ENCODE peak calls at places on chromosomes 5 and 9, in five cellular contexts. B is neuronal stem cell, C is IMR-90, U is hepatocyte, Y is colonic mucosa. V is an unnamed sample. For H3K4me1, the result is how much of the 10 kb centered on the place peaks cover.

GRCh38 chr5:16842916-16843315 is 93.2 kb downstream of the MYO10 start:
- DNase-seq in B (no peak), C (no peak), U (peak), Y (no peak), V (no peak)

GRCh38 chr5:58466939-58467338 is 7.1 kb upstream of the PLK2 start:
- DNase-seq in B (no peak), C (peak), U (peak), Y (no peak), V (no peak)

GRCh38 chr9:127981559-127982121 is 851 bp upstream of the EEIG1 start:
- DNase-seq in B (no peak), C (no peak), U (peak), Y (no peak), V (no peak)

GRCh38 chr5:4518924-4519660 is 621.0 kb upstream of the ADAMTS16 start:
- DNase-seq in B (no peak), C (no peak), U (no peak), Y (no peak), V (no peak)

GRCh38 chr9:99451121-99451606 is 229.1 kb downstream of the SEC61B start:
- DNase-seq in B (no peak), C (no peak), U (no peak), Y (no peak), V (no peak)

GRCh38 chr9:19828586-19828985 is 39.7 kb upstream of the SLC24A2 start:
- DNase-seq in B (no peak), C (no peak), U (no peak), Y (no peak), V (no peak)

GRCh38 chr9:93093081-93093448 is 3.0 kb upstream of the CARD19 start:
- DNase-seq in B (no peak), C (no peak), U (peak), Y (no peak), V (peak)

GRCh38 chr5:142114686-142115085 is 6.1 kb downstream of the NDFIP1 start:
- DNase-seq in B (no peak), C (no peak), U (no peak), Y (no peak), V (no peak)

GRCh38 chr5:124651663-124652513 is 94.6 kb downstream of the ZNF608 start:
- DNase-seq in B (peak), C (no peak), U (peak), Y (peak), V (peak)

GRCh38 chr5:57456056-57456455 is 26.6 kb downstream of the ACTBL2 start:
- DNase-seq in B (no peak), C (no peak), U (no peak), Y (peak), V (no peak)

GRCh38 chr9:91177661-91178280 is 183.9 kb downstream of the AUH start:
- DNase-seq in B (no peak), C (peak), U (no peak), Y (no peak), V (no peak)

GRCh38 chr5:14503017-14503680 is 78.4 kb upstream of the OTULINL start:
- DNase-seq in B (no peak), C (no peak), U (no peak), Y (no peak), V (no peak)

GRCh38 chr9:85603920-85604319 is 137.8 kb downstream of the AGTPBP1 start:
- DNase-seq in B (no peak), C (no peak), U (no peak), Y (no peak), V (no peak)

GRCh38 chr9:21017092-21017491 is 14.3 kb downstream of the HACD4 start:
- DNase-seq in B (no peak), C (peak), U (no peak), Y (no peak), V (no peak)

GRCh38 chr5:163489055-163489744 is 16.2 kb upstream of the MAT2B start:
- DNase-seq in B (no peak), C (peak), U (no peak), Y (no peak), V (no peak)

GRCh38 chr9:35726876-35727438 is 5.0 kb downstream of the TLN1 start:
- DNase-seq in B (no peak), C (peak), U (no peak), Y (no peak), V (peak)

GRCh38 chr5:135739383-135739961 is 95.0 kb upstream of the SLC25A48 start:
- DNase-seq in B (no peak), C (no peak), U (peak), Y (peak), V (no peak)

GRCh38 chr5:104095527-104095926 is 532.9 kb upstream of the NUDT12 start:
- DNase-seq in B (no peak), C (no peak), U (no peak), Y (no peak), V (no peak)

GRCh38 chr5:79617539-79617938 is 5.3 kb downstream of the TENT2 start:
- DNase-seq in B (no peak), C (no peak), U (no peak), Y (no peak), V (no peak)

GRCh38 chr5:179407191-179408175 is 62.2 kb upstream of the ADAMTS2 start:
- DNase-seq in B (no peak), C (no peak), U (peak), Y (peak), V (no peak)

GRCh38 chr5:37823433-37824152 is 16.2 kb downstream of the GDNF start:
- DNase-seq in B (no peak), C (no peak), U (no peak), Y (no peak), V (no peak)

GRCh38 chr9:128152133-128152780 is 3.0 kb downstream of the LCN2 start:
- DNase-seq in B (no peak), C (no peak), U (no peak), Y (no peak), V (no peak)

GRCh38 chr9:136338511-136338910 is 11.2 kb downstream of the GPSM1 start:
- DNase-seq in B (no peak), C (no peak), U (no peak), Y (no peak), V (no peak)

GRCh38 chr5:136225796-136226195 is 32.8 kb upstream of the SMIM32 start:
- DNase-seq in B (no peak), C (no peak), U (no peak), Y (no peak), V (no peak)

GRCh38 chr5:141951341-141951781 is 6.6 kb downstream of the PCDH12 start:
- DNase-seq in B (no peak), C (no peak), U (no peak), Y (no peak), V (no peak)

GRCh38 chr5:149932445-149933350 is 11.9 kb downstream of the PDE6A start:
- DNase-seq in B (no peak), C (no peak), U (no peak), Y (no peak), V (no peak)

GRCh38 chr5:107403561-107403960 is 267.2 kb downstream of the EFNA5 start:
- DNase-seq in B (no peak), C (no peak), U (no peak), Y (no peak), V (no peak)

GRCh38 chr5:107195996-107196395 is 474.7 kb downstream of the EFNA5 start:
- DNase-seq in B (no peak), C (no peak), U (no peak), Y (no peak), V (no peak)

GRCh38 chr5:115366223-115366622 is 69.8 kb upstream of the CCDC112 start:
- DNase-seq in B (no peak), C (peak), U (peak), Y (no peak), V (no peak)

GRCh38 chr9:16136961-16137360 is 584.1 kb downstream of the CCDC171 start:
- DNase-seq in B (no peak), C (peak), U (no peak), Y (no peak), V (no peak)

GRCh38 chr5:112604741-112605390 is 132.8 kb upstream of the APC start:
- DNase-seq in B (peak), C (no peak), U (peak), Y (peak), V (no peak)

GRCh38 chr5:4941957-4942830 is 197.9 kb upstream of the ADAMTS16 start:
- DNase-seq in B (peak), C (no peak), U (peak), Y (no peak), V (peak)

GRCh38 chr9:20788526-20789421 is 104.7 kb downstream of the FOCAD start:
- DNase-seq in B (no peak), C (no peak), U (no peak), Y (no peak), V (no peak)

GRCh38 chr5:111004291-111004690 is 67.2 kb upstream of the TSLP start:
- DNase-seq in B (no peak), C (no peak), U (no peak), Y (no peak), V (no peak)

GRCh38 chr5:52007230-52007858 is 624.1 kb downstream of the ISL1 start:
- DNase-seq in B (no peak), C (peak), U (peak), Y (peak), V (no peak)

GRCh38 chr5:160363661-160364060 is 6.8 kb downstream of the C1QTNF2 start:
- DNase-seq in B (peak), C (no peak), U (no peak), Y (no peak), V (no peak)

GRCh38 chr5:132867046-132867451 is 607 bp downstream of the UQCRQ start:
- DNase-seq in B (no peak), C (no peak), U (no peak), Y (no peak), V (no peak)

GRCh38 chr9:95635986-95636600 is 119.3 kb upstream of the PTCH1 start:
- DNase-seq in B (no peak), C (no peak), U (no peak), Y (no peak), V (no peak)

GRCh38 chr9:128702949-128703615 is 779 bp downstream of the PKN3 start:
- DNase-seq in B (peak), C (no peak), U (no peak), Y (no peak), V (peak)

GRCh38 chr5:6427689-6428088 is 21.0 kb upstream of the UBE2QL1 start:
- DNase-seq in B (no peak), C (no peak), U (no peak), Y (no peak), V (no peak)

DNA sequence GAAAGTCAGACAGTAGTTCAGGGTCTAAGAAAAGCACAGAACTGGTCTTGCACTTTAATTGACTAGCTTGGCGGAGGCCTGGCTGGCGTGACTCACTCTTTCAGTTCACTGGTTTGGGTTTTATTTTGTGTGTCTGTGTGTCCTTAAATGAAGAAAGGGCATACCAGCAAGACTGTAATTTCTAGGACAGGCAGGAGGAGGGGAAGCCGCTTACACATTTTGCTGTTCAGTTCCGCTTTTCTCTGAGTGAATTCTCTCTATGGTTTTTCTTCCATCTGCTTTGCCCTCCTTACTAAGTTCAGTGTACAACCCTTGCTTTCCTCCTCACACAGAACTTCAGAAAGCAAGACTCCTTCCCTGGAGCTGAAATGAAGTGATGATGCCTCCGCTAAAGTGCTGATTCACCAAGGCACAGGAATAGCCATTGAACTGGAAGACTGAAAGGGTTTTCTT is 150.8 kb downstream of the MEF2C start:
- DNase-seq in B (no peak), C (no peak), U (no peak), Y (no peak), V (peak)
- H3K4me1 ChIP-seq in B (under half), C (under half), U (under half), Y (under half), V (under half)

GRCh38 chr9:114284316-114285060 is 38.4 kb upstream of the ORM1 start:
- DNase-seq in B (no peak), C (no peak), U (no peak), Y (no peak), V (peak)
- H3K4me1 ChIP-seq in B (under half), C (under half), U (under half), Y (under half), V (under half)

GRCh38 chr5:143677403-143677802 is 134.6 kb upstream of the HMHB1 start:
- DNase-seq in B (no peak), C (no peak), U (no peak), Y (no peak), V (no peak)

GRCh38 chr5:143673676-143674468 is 138.1 kb upstream of the HMHB1 start:
- DNase-seq in B (no peak), C (no peak), U (no peak), Y (no peak), V (no peak)

GRCh38 chr5:143678148-143678906 is 133.6 kb upstream of the HMHB1 start:
- DNase-seq in B (no peak), C (no peak), U (no peak), Y (no peak), V (no peak)

GRCh38 chr5:143674469-143674786 is 137.5 kb upstream of the HMHB1 start:
- DNase-seq in B (no peak), C (no peak), U (no peak), Y (no peak), V (no peak)

DNA sequence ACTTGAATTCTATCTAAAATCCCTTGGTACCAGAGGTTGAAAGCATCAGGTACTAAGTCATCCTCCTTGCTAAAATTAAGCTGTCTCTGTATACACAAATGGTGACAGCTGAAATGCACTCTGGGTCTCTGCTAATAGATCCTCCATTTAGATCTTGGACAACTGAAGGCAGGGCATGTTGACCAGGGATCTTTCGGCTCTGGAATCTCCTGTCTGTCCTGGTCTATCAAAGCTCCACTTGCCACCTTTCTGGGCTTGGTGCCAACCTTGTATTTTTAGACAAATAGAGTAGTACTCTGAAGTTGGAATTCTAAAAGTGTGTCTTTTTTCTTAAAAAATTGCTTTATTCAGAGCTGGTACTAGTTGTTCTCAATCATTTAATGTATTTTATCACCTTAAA is 135.2 kb upstream of the HMHB1 start:
- DNase-seq in B (no peak), C (no peak), U (no peak), Y (no peak), V (no peak)
- H3K4me1 ChIP-seq in B (under half), C (under half), U (under half), Y (under half), V (under half)

GRCh38 chr9:77951369-77951768 is 80.2 kb downstream of the GNAQ start:
- DNase-seq in B (no peak), C (no peak), U (no peak), Y (no peak), V (no peak)
- H3K4me1 ChIP-seq in B (under half), C (under half), U (under half), Y (under half), V (half or more)

DNA sequence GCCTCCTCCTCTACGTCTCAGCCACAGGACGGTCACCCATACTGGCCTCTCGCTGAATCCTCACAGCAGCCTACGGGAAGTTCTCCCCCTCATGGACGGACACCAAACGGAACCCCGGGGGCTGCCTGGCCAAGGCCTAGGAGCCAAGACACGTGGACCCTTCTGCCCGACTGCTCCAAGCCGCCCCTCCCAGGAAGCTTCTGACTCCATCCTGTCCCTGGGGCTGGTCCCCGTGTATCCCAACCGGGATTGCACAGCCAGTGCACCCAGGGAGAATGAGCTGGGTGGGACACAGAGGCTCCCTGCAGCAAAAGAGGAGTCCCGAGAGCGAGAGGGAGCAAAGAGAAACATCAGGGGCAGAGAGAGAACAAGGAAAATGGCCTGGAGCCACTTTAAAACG is 3.2 kb downstream of the FAM78A start:
- DNase-seq in B (no peak), C (no peak), U (no peak), Y (no peak), V (peak)
- H3K4me1 ChIP-seq in B (under half), C (under half), U (under half), Y (under half), V (under half)

GRCh38 chr5:368162-369084 is 46.9 kb downstream of the AHRR start:
- DNase-seq in B (no peak), C (peak), U (no peak), Y (peak), V (peak)
- H3K4me1 ChIP-seq in B (under half), C (under half), U (under half), Y (under half), V (under half)

V was measured in lower lobe of right lung.